ENCODE peak calls at places on chromosome 22, in six cellular contexts. B is WTC11; V is RKO; S is spleen; G is MCF 10A; C is stimulated activated effector memory CD8-positive, alpha-beta T cell treated with anti-CD3 and anti-CD28 coated beads, Interleukin-12 subunit alpha, Interleukin-12 subunit beta, amount 100 ng/mL, for 72 hours. O is an unnamed sample.
A peak's percentile ranks its signal among the peaks of the same experiment; 100 is the strongest.

GRCh38 chr22:41565403-41566054 is 4.7 kb downstream of the CSDC2 start:
- DNase-seq in C (no peak), G (peak; percentile 82), B (no peak), S (no peak), V (peak; percentile 77), O (peak; percentile 79)

GRCh38 chr22:24429411-24430365 is 2.3 kb downstream of the ADORA2A start:
- DNase-seq in S (peak; percentile 87), C (no peak), G (peak; percentile 62), V (no peak), B (no peak), O (peak; percentile 53)

GRCh38 chr22:50569041-50569459 is 6.3 kb upstream of the SYCE3 start:
- DNase-seq in S (no peak), C (no peak), V (no peak), B (no peak), G (no peak), O (no peak)

GRCh38 chr22:26711205-26711958 is 54.0 kb downstream of the MIAT start:
- DNase-seq in V (no peak), G (no peak), C (no peak), B (no peak), S (peak; percentile 75), O (no peak)

GRCh38 chr22:19169002-19169946 is 9.3 kb downstream of the SLC25A1 start:
- DNase-seq in S (no peak), C (no peak), B (no peak), V (no peak), G (no peak), O (no peak)

GRCh38 chr22:50169774-50170341 is 673 bp upstream of the PANX2 start:
- DNase-seq in G (no peak), B (no peak), V (no peak), S (peak; percentile 87), C (no peak), O (peak; percentile 20)

GRCh38 chr22:31646186-31647019 is 15.6 kb downstream of the PISD start:
- DNase-seq in C (no peak), B (no peak), V (peak; percentile 51), G (peak; percentile 87), S (no peak), O (peak; percentile 89)

GRCh38 chr22:40415531-40416266 is 45.3 kb downstream of the SGSM3 start:
- DNase-seq in C (no peak), S (peak; percentile 89), V (no peak), G (no peak), B (no peak), O (no peak)

GRCh38 chr22:49944399-49944891 is 16.1 kb upstream of the PIM3 start:
- DNase-seq in S (no peak), C (no peak), V (no peak), B (no peak), G (no peak), O (no peak)

GRCh38 chr22:39236321-39237275 is 8.2 kb downstream of the PDGFB start:
- DNase-seq in G (no peak), S (no peak), B (no peak), C (peak; percentile 46), V (no peak), O (no peak)